ENCODE peak calls at places on chromosomes 6 and 20, in eight cellular contexts. One of them, this sample, is unnamed.

GRCh38 chr20:44707259-44707580 is 7.9 kb upstream of the CCN5 start:
- DNase-seq in keratinocyte: no peak
- DNase-seq in fibroblast of lung: no peak
- DNase-seq in HepG2: no peak
- DNase-seq in cardiac muscle cell: no peak
- DNase-seq in CD4-positive, alpha-beta memory T cell: no peak
- DNase-seq in upper lobe of right lung: no peak
- DNase-seq in lung: no peak
- DNase-seq in this sample: no peak

GRCh38 chr6:11194399-11195274 is 37.8 kb downstream of the NEDD9 start:
- DNase-seq in keratinocyte: no peak
- DNase-seq in fibroblast of lung: peak; percentile 90
- DNase-seq in HepG2: no peak
- DNase-seq in cardiac muscle cell: peak; percentile 95
- DNase-seq in CD4-positive, alpha-beta memory T cell: no peak
- DNase-seq in upper lobe of right lung: no peak
- DNase-seq in lung: no peak
- DNase-seq in this sample: no peak

GRCh38 chr6:157203312-157203744 is 120.0 kb downstream of the TMEM242 start:
- DNase-seq in keratinocyte: no peak
- DNase-seq in fibroblast of lung: peak; percentile 29
- DNase-seq in HepG2: no peak
- DNase-seq in cardiac muscle cell: no peak
- DNase-seq in CD4-positive, alpha-beta memory T cell: no peak
- DNase-seq in upper lobe of right lung: peak; percentile 67
- DNase-seq in lung: no peak
- DNase-seq in this sample: no peak

GRCh38 chr20:16378122-16378521 is 195.1 kb downstream of the KIF16B start:
- DNase-seq in keratinocyte: no peak
- DNase-seq in fibroblast of lung: no peak
- DNase-seq in HepG2: no peak
- DNase-seq in cardiac muscle cell: no peak
- DNase-seq in CD4-positive, alpha-beta memory T cell: no peak
- DNase-seq in upper lobe of right lung: no peak
- DNase-seq in lung: no peak
- DNase-seq in this sample: no peak

GRCh38 chr6:90677440-90677839 is 90.6 kb upstream of the MAP3K7 start:
- DNase-seq in keratinocyte: no peak
- DNase-seq in fibroblast of lung: no peak
- DNase-seq in HepG2: no peak
- DNase-seq in cardiac muscle cell: no peak
- DNase-seq in CD4-positive, alpha-beta memory T cell: no peak
- DNase-seq in upper lobe of right lung: no peak
- DNase-seq in lung: no peak
- DNase-seq in this sample: no peak

GRCh38 chr6:134714113-134714512 is 235.8 kb downstream of the ALDH8A1 start:
- DNase-seq in keratinocyte: no peak
- DNase-seq in fibroblast of lung: no peak
- DNase-seq in HepG2: no peak
- DNase-seq in cardiac muscle cell: no peak
- DNase-seq in CD4-positive, alpha-beta memory T cell: no peak
- DNase-seq in upper lobe of right lung: no peak
- DNase-seq in lung: no peak
- DNase-seq in this sample: no peak

GRCh38 chr20:49320460-49320859 is 42.6 kb upstream of the ZNFX1 start:
- DNase-seq in keratinocyte: no peak
- DNase-seq in fibroblast of lung: peak; percentile 49
- DNase-seq in HepG2: peak; percentile 47
- DNase-seq in cardiac muscle cell: peak; percentile 74
- DNase-seq in CD4-positive, alpha-beta memory T cell: no peak
- DNase-seq in upper lobe of right lung: no peak
- DNase-seq in lung: no peak
- DNase-seq in this sample: no peak

GRCh38 chr6:21402368-21402767 is 191.2 kb upstream of the SOX4 start:
- DNase-seq in keratinocyte: no peak
- DNase-seq in fibroblast of lung: peak; percentile 81
- DNase-seq in HepG2: no peak
- DNase-seq in cardiac muscle cell: peak; percentile 64
- DNase-seq in CD4-positive, alpha-beta memory T cell: no peak
- DNase-seq in upper lobe of right lung: no peak
- DNase-seq in lung: no peak
- DNase-seq in this sample: no peak

GRCh38 chr20:32970115-32970972 is 33.9 kb downstream of the SUN5 start:
- DNase-seq in keratinocyte: no peak
- DNase-seq in fibroblast of lung: no peak
- DNase-seq in HepG2: no peak
- DNase-seq in cardiac muscle cell: no peak
- DNase-seq in CD4-positive, alpha-beta memory T cell: no peak
- DNase-seq in upper lobe of right lung: peak; percentile 52
- DNase-seq in lung: no peak
- DNase-seq in this sample: peak; percentile 77

GRCh38 chr6:26474439-26474881 is 16.7 kb downstream of the BTN2A1 start:
- DNase-seq in keratinocyte: no peak
- DNase-seq in fibroblast of lung: no peak
- DNase-seq in HepG2: no peak
- DNase-seq in cardiac muscle cell: no peak
- DNase-seq in CD4-positive, alpha-beta memory T cell: no peak
- DNase-seq in upper lobe of right lung: no peak
- DNase-seq in lung: no peak
- DNase-seq in this sample: no peak

GRCh38 chr20:64083380-64084208 is 604 bp downstream of the LKAAEAR1 start:
- DNase-seq in keratinocyte: no peak
- DNase-seq in fibroblast of lung: peak; percentile 79
- DNase-seq in HepG2: peak; percentile 67
- DNase-seq in cardiac muscle cell: peak; percentile 82
- DNase-seq in CD4-positive, alpha-beta memory T cell: peak; percentile 60
- DNase-seq in upper lobe of right lung: peak; percentile 89
- DNase-seq in lung: peak; percentile 58
- DNase-seq in this sample: no peak

GRCh38 chr6:41547799-41548097 is 1.6 kb downstream of the FOXP4 start:
- DNase-seq in keratinocyte: no peak
- DNase-seq in fibroblast of lung: no peak
- DNase-seq in HepG2: no peak
- DNase-seq in cardiac muscle cell: no peak
- DNase-seq in CD4-positive, alpha-beta memory T cell: no peak
- DNase-seq in upper lobe of right lung: no peak
- DNase-seq in lung: no peak
- DNase-seq in this sample: no peak

GRCh38 chr6:41546866-41547798 is 951 bp downstream of the FOXP4 start:
- DNase-seq in keratinocyte: no peak
- DNase-seq in fibroblast of lung: peak; percentile 45
- DNase-seq in HepG2: no peak
- DNase-seq in cardiac muscle cell: peak; percentile 56
- DNase-seq in CD4-positive, alpha-beta memory T cell: no peak
- DNase-seq in upper lobe of right lung: peak; percentile 80
- DNase-seq in lung: no peak
- DNase-seq in this sample: no peak

GRCh38 chr6:41549673-41550072 is 3.5 kb downstream of the FOXP4 start:
- DNase-seq in keratinocyte: no peak
- DNase-seq in fibroblast of lung: no peak
- DNase-seq in HepG2: no peak
- DNase-seq in cardiac muscle cell: no peak
- DNase-seq in CD4-positive, alpha-beta memory T cell: no peak
- DNase-seq in upper lobe of right lung: no peak
- DNase-seq in lung: no peak
- DNase-seq in this sample: no peak

GRCh38 chr6:41548098-41548840 is 2.1 kb downstream of the FOXP4 start:
- DNase-seq in keratinocyte: no peak
- DNase-seq in fibroblast of lung: no peak
- DNase-seq in HepG2: no peak
- DNase-seq in cardiac muscle cell: no peak
- DNase-seq in CD4-positive, alpha-beta memory T cell: peak; percentile 37
- DNase-seq in upper lobe of right lung: peak; percentile 82
- DNase-seq in lung: no peak
- DNase-seq in this sample: no peak

GRCh38 chr6:41548841-41549642 is 2.9 kb downstream of the FOXP4 start:
- DNase-seq in keratinocyte: no peak
- DNase-seq in fibroblast of lung: no peak
- DNase-seq in HepG2: no peak
- DNase-seq in cardiac muscle cell: no peak
- DNase-seq in CD4-positive, alpha-beta memory T cell: no peak
- DNase-seq in upper lobe of right lung: no peak
- DNase-seq in lung: no peak
- DNase-seq in this sample: no peak
- H3K4me1 ChIP-seq in keratinocyte: peaks cover 19% of the 10 kb centered on the region
- H3K4me1 ChIP-seq in fibroblast of lung: peaks cover 2% of the 10 kb centered on the region
- H3K4me1 ChIP-seq in HepG2: peaks cover 69% of the 10 kb centered on the region
- H3K4me1 ChIP-seq in cardiac muscle cell: peaks cover 41% of the 10 kb centered on the region
- H3K4me1 ChIP-seq in CD4-positive, alpha-beta memory T cell: peaks cover 37% of the 10 kb centered on the region
- H3K4me1 ChIP-seq in upper lobe of right lung: peaks cover 30% of the 10 kb centered on the region
- H3K4me1 ChIP-seq in lung: peaks cover 18% of the 10 kb centered on the region
- H3K4me1 ChIP-seq in this sample: no peaks in the 10 kb centered on the region

DNA sequence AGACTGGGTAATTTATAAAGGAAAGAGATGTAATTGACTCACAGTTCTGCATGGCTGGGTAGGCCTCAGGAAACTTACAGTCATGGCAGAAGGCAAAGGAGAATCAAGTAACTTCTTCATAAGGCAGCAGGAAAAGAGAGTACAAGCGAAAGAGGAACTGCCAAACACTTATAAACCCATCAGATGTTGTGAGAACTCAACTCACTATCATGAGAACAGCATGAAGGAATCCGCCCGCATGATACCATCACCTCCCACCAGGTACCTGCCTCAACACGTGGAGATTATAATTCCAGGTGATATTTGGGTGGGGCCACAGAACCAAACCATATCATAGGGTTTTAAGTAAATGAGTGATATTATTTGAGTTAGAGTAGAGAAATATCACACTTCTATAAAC is 189.3 kb downstream of the TSHZ2 start:
- DNase-seq in keratinocyte: no peak
- DNase-seq in fibroblast of lung: no peak
- DNase-seq in HepG2: no peak
- DNase-seq in cardiac muscle cell: no peak
- DNase-seq in CD4-positive, alpha-beta memory T cell: no peak
- DNase-seq in upper lobe of right lung: no peak
- DNase-seq in lung: no peak
- DNase-seq in this sample: no peak
- H3K4me1 ChIP-seq in keratinocyte: peaks cover 15% of the 10 kb centered on the region
- H3K4me1 ChIP-seq in fibroblast of lung: no peaks in the 10 kb centered on the region
- H3K4me1 ChIP-seq in HepG2: no peaks in the 10 kb centered on the region
- H3K4me1 ChIP-seq in cardiac muscle cell: peaks cover 10% of the 10 kb centered on the region
- H3K4me1 ChIP-seq in CD4-positive, alpha-beta memory T cell: no peaks in the 10 kb centered on the region
- H3K4me1 ChIP-seq in upper lobe of right lung: no peaks in the 10 kb centered on the region
- H3K4me1 ChIP-seq in lung: no peaks in the 10 kb centered on the region
- H3K4me1 ChIP-seq in this sample: peaks cover 11% of the 10 kb centered on the region

GRCh38 chr6:142551145-142551811 is 249.5 kb downstream of the ADGRG6 start:
- DNase-seq in keratinocyte: peak; percentile 35
- DNase-seq in fibroblast of lung: peak; percentile 42
- DNase-seq in HepG2: no peak
- DNase-seq in cardiac muscle cell: no peak
- DNase-seq in CD4-positive, alpha-beta memory T cell: peak; percentile 21
- DNase-seq in upper lobe of right lung: peak; percentile 55
- DNase-seq in lung: no peak
- DNase-seq in this sample: peak; percentile 58

GRCh38 chr6:142550310-142550709 is 248.5 kb downstream of the ADGRG6 start:
- DNase-seq in keratinocyte: no peak
- DNase-seq in fibroblast of lung: no peak
- DNase-seq in HepG2: no peak
- DNase-seq in cardiac muscle cell: no peak
- DNase-seq in CD4-positive, alpha-beta memory T cell: no peak
- DNase-seq in upper lobe of right lung: no peak
- DNase-seq in lung: no peak
- DNase-seq in this sample: no peak

GRCh38 chr6:142545147-142545546 is 243.3 kb downstream of the ADGRG6 start:
- DNase-seq in keratinocyte: no peak
- DNase-seq in fibroblast of lung: no peak
- DNase-seq in HepG2: no peak
- DNase-seq in cardiac muscle cell: no peak
- DNase-seq in CD4-positive, alpha-beta memory T cell: no peak
- DNase-seq in upper lobe of right lung: no peak
- DNase-seq in lung: no peak
- DNase-seq in this sample: no peak

GRCh38 chr6:142544199-142544838 is 242.5 kb downstream of the ADGRG6 start:
- DNase-seq in keratinocyte: no peak
- DNase-seq in fibroblast of lung: no peak
- DNase-seq in HepG2: no peak
- DNase-seq in cardiac muscle cell: no peak
- DNase-seq in CD4-positive, alpha-beta memory T cell: no peak
- DNase-seq in upper lobe of right lung: no peak
- DNase-seq in lung: no peak
- DNase-seq in this sample: no peak

DNA sequence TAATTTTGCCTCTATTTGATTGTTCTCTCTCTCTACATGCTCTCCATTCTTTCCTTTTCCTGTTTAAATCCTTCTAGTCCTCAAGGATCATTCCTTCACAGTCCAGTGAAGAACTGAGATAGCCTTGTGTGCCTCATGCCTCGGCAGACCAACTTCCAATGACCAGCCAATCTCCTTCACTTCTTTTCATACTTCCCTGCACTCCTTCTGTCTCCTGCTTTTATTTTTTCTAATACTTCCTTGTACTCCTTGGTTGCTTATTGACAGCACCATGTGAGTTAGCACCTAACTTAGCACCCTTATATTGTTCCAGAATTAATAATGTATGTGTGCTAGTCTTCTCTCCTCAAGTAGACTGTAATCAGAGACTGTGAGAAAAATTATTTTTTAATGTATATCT is 246.8 kb downstream of the ADGRG6 start:
- DNase-seq in keratinocyte: no peak
- DNase-seq in fibroblast of lung: no peak
- DNase-seq in HepG2: no peak
- DNase-seq in cardiac muscle cell: no peak
- DNase-seq in CD4-positive, alpha-beta memory T cell: no peak
- DNase-seq in upper lobe of right lung: no peak
- DNase-seq in lung: no peak
- DNase-seq in this sample: no peak
- H3K4me1 ChIP-seq in keratinocyte: peaks cover 15% of the 10 kb centered on the region
- H3K4me1 ChIP-seq in fibroblast of lung: peaks cover under 1% of the 10 kb centered on the region
- H3K4me1 ChIP-seq in HepG2: no peaks in the 10 kb centered on the region
- H3K4me1 ChIP-seq in cardiac muscle cell: no peaks in the 10 kb centered on the region
- H3K4me1 ChIP-seq in CD4-positive, alpha-beta memory T cell: no peaks in the 10 kb centered on the region
- H3K4me1 ChIP-seq in upper lobe of right lung: no peaks in the 10 kb centered on the region
- H3K4me1 ChIP-seq in lung: no peaks in the 10 kb centered on the region
- H3K4me1 ChIP-seq in this sample: peaks cover 13% of the 10 kb centered on the region

GRCh38 chr6:35177139-35177538 is 36.0 kb upstream of the TCP11 start:
- DNase-seq in keratinocyte: no peak
- DNase-seq in fibroblast of lung: no peak
- DNase-seq in HepG2: no peak
- DNase-seq in cardiac muscle cell: no peak
- DNase-seq in CD4-positive, alpha-beta memory T cell: no peak
- DNase-seq in upper lobe of right lung: no peak
- DNase-seq in lung: no peak
- DNase-seq in this sample: no peak
- H3K4me1 ChIP-seq in keratinocyte: peaks cover 19% of the 10 kb centered on the region
- H3K4me1 ChIP-seq in fibroblast of lung: no peaks in the 10 kb centered on the region
- H3K4me1 ChIP-seq in HepG2: peaks cover 7% of the 10 kb centered on the region
- H3K4me1 ChIP-seq in cardiac muscle cell: peaks cover 41% of the 10 kb centered on the region
- H3K4me1 ChIP-seq in CD4-positive, alpha-beta memory T cell: peaks cover 10% of the 10 kb centered on the region
- H3K4me1 ChIP-seq in upper lobe of right lung: peaks cover 10% of the 10 kb centered on the region
- H3K4me1 ChIP-seq in lung: peaks cover 4% of the 10 kb centered on the region
- H3K4me1 ChIP-seq in this sample: peaks cover 12% of the 10 kb centered on the region

GRCh38 chr6:125795301-125795700 is 4.5 kb downstream of the NCOA7 start:
- DNase-seq in keratinocyte: no peak
- DNase-seq in fibroblast of lung: no peak
- DNase-seq in HepG2: no peak
- DNase-seq in cardiac muscle cell: no peak
- DNase-seq in CD4-positive, alpha-beta memory T cell: no peak
- DNase-seq in upper lobe of right lung: no peak
- DNase-seq in lung: no peak
- DNase-seq in this sample: no peak
- H3K4me1 ChIP-seq in keratinocyte: peaks cover 35% of the 10 kb centered on the region
- H3K4me1 ChIP-seq in fibroblast of lung: peaks cover 13% of the 10 kb centered on the region
- H3K4me1 ChIP-seq in HepG2: peaks cover 36% of the 10 kb centered on the region
- H3K4me1 ChIP-seq in cardiac muscle cell: no peaks in the 10 kb centered on the region
- H3K4me1 ChIP-seq in CD4-positive, alpha-beta memory T cell: peaks cover 37% of the 10 kb centered on the region
- H3K4me1 ChIP-seq in upper lobe of right lung: peaks cover 54% of the 10 kb centered on the region
- H3K4me1 ChIP-seq in lung: no peaks in the 10 kb centered on the region
- H3K4me1 ChIP-seq in this sample: peaks cover 41% of the 10 kb centered on the region

This sample was measured in RWPE2.